ENCODE peak calls at places on chromosomes 11 and 22, in six cellular contexts. One of them, this sample, is unnamed.

GRCh38 chr11:133841279-133842043 is 3.9 kb downstream of the SPATA19 start:
- DNase-seq in cardiac fibroblast: no peak
- DNase-seq in progenitor cell of endocrine pancreas: no peak
- DNase-seq in AG09309: no peak
- DNase-seq in choroid plexus epithelial cell: no peak
- DNase-seq in IMR-90: no peak
- DNase-seq in this sample: no peak

GRCh38 chr11:26905368-26905767 is 88.5 kb upstream of the FIBIN start:
- DNase-seq in progenitor cell of endocrine pancreas: no peak
- DNase-seq in AG09309: no peak
- DNase-seq in cardiac fibroblast: peak
- DNase-seq in IMR-90: peak
- DNase-seq in choroid plexus epithelial cell: peak
- DNase-seq in this sample: no peak

GRCh38 chr22:20111689-20112622 is 3.9 kb upstream of the RANBP1 start:
- DNase-seq in AG09309: no peak
- DNase-seq in IMR-90: no peak
- DNase-seq in cardiac fibroblast: no peak
- DNase-seq in progenitor cell of endocrine pancreas: no peak
- DNase-seq in choroid plexus epithelial cell: no peak
- DNase-seq in this sample: no peak

GRCh38 chr11:15107730-15108515 is 6.8 kb upstream of the INSC start:
- DNase-seq in progenitor cell of endocrine pancreas: no peak
- DNase-seq in cardiac fibroblast: no peak
- DNase-seq in IMR-90: peak
- DNase-seq in choroid plexus epithelial cell: no peak
- DNase-seq in AG09309: no peak
- DNase-seq in this sample: no peak

GRCh38 chr11:8671242-8671641 is 11.2 kb downstream of the TRIM66 start:
- DNase-seq in choroid plexus epithelial cell: peak
- DNase-seq in IMR-90: peak
- DNase-seq in cardiac fibroblast: peak
- DNase-seq in progenitor cell of endocrine pancreas: no peak
- DNase-seq in AG09309: peak
- DNase-seq in this sample: no peak

GRCh38 chr11:113189909-113190667 is 124.3 kb upstream of the TTC12 start:
- DNase-seq in cardiac fibroblast: peak
- DNase-seq in progenitor cell of endocrine pancreas: no peak
- DNase-seq in IMR-90: no peak
- DNase-seq in choroid plexus epithelial cell: peak
- DNase-seq in AG09309: peak
- DNase-seq in this sample: no peak

GRCh38 chr11:117950999-117951961 is 22.1 kb upstream of the TMPRSS13 start:
- DNase-seq in progenitor cell of endocrine pancreas: no peak
- DNase-seq in choroid plexus epithelial cell: no peak
- DNase-seq in cardiac fibroblast: no peak
- DNase-seq in IMR-90: no peak
- DNase-seq in AG09309: no peak
- DNase-seq in this sample: no peak

GRCh38 chr11:66318576-66318970 is 1.7 kb upstream of the CD248 start:
- DNase-seq in choroid plexus epithelial cell: no peak
- DNase-seq in IMR-90: no peak
- DNase-seq in AG09309: no peak
- DNase-seq in cardiac fibroblast: no peak
- DNase-seq in progenitor cell of endocrine pancreas: no peak
- DNase-seq in this sample: no peak

GRCh38 chr11:132472411-132473205 is 1059.7 kb downstream of the OPCML start:
- DNase-seq in AG09309: no peak
- DNase-seq in cardiac fibroblast: peak
- DNase-seq in IMR-90: no peak
- DNase-seq in progenitor cell of endocrine pancreas: no peak
- DNase-seq in choroid plexus epithelial cell: peak
- DNase-seq in this sample: no peak

GRCh38 chr11:22138264-22138663 is 54.6 kb upstream of the ANO5 start:
- DNase-seq in IMR-90: no peak
- DNase-seq in progenitor cell of endocrine pancreas: no peak
- DNase-seq in choroid plexus epithelial cell: no peak
- DNase-seq in cardiac fibroblast: no peak
- DNase-seq in AG09309: no peak
- DNase-seq in this sample: no peak

GRCh38 chr22:37569921-37570660 is 9.8 kb downstream of the LGALS2 start:
- DNase-seq in progenitor cell of endocrine pancreas: no peak
- DNase-seq in IMR-90: no peak
- DNase-seq in choroid plexus epithelial cell: no peak
- DNase-seq in cardiac fibroblast: no peak
- DNase-seq in AG09309: no peak
- DNase-seq in this sample: no peak

GRCh38 chr11:126329644-126330200 is 25.8 kb upstream of the ST3GAL4 start:
- DNase-seq in cardiac fibroblast: no peak
- DNase-seq in progenitor cell of endocrine pancreas: no peak
- DNase-seq in choroid plexus epithelial cell: no peak
- DNase-seq in IMR-90: peak
- DNase-seq in AG09309: no peak
- DNase-seq in this sample: no peak

GRCh38 chr11:63915961-63916836 is 765 bp downstream of the RCOR2 start:
- DNase-seq in cardiac fibroblast: no peak
- DNase-seq in AG09309: no peak
- DNase-seq in choroid plexus epithelial cell: peak
- DNase-seq in IMR-90: no peak
- DNase-seq in progenitor cell of endocrine pancreas: peak
- DNase-seq in this sample: no peak

GRCh38 chr22:41479671-41480396 is 10.9 kb downstream of the ACO2 start:
- DNase-seq in AG09309: no peak
- DNase-seq in progenitor cell of endocrine pancreas: no peak
- DNase-seq in IMR-90: peak
- DNase-seq in cardiac fibroblast: peak
- DNase-seq in choroid plexus epithelial cell: peak
- DNase-seq in this sample: no peak

GRCh38 chr22:26197427-26197826 is 28.2 kb downstream of the SEZ6L start:
- DNase-seq in AG09309: no peak
- DNase-seq in cardiac fibroblast: no peak
- DNase-seq in choroid plexus epithelial cell: no peak
- DNase-seq in progenitor cell of endocrine pancreas: no peak
- DNase-seq in IMR-90: no peak
- DNase-seq in this sample: no peak

GRCh38 chr11:67289651-67290479 is 762 bp downstream of the ANKRD13D start:
- DNase-seq in progenitor cell of endocrine pancreas: no peak
- DNase-seq in choroid plexus epithelial cell: no peak
- DNase-seq in IMR-90: no peak
- DNase-seq in AG09309: no peak
- DNase-seq in cardiac fibroblast: no peak
- DNase-seq in this sample: no peak

GRCh38 chr11:64894070-64894811 is 15.8 kb upstream of the EHD1 start:
- DNase-seq in IMR-90: peak
- DNase-seq in AG09309: no peak
- DNase-seq in progenitor cell of endocrine pancreas: peak
- DNase-seq in choroid plexus epithelial cell: peak
- DNase-seq in cardiac fibroblast: peak
- DNase-seq in this sample: peak

GRCh38 chr11:41400124-41400523 is 59.3 kb downstream of the LRRC4C start:
- DNase-seq in IMR-90: no peak
- DNase-seq in AG09309: no peak
- DNase-seq in cardiac fibroblast: no peak
- DNase-seq in progenitor cell of endocrine pancreas: no peak
- DNase-seq in choroid plexus epithelial cell: no peak
- DNase-seq in this sample: no peak

GRCh38 chr11:11148104-11148509 is 204.9 kb downstream of the CSNK2A3 start:
- DNase-seq in AG09309: peak
- DNase-seq in progenitor cell of endocrine pancreas: no peak
- DNase-seq in IMR-90: peak
- DNase-seq in cardiac fibroblast: peak
- DNase-seq in choroid plexus epithelial cell: peak
- DNase-seq in this sample: no peak
- TF ChIP-seq CTCF in AG09309: peak
- TF ChIP-seq CTCF in progenitor cell of endocrine pancreas: peak
- TF ChIP-seq CTCF in IMR-90: peak
- TF ChIP-seq CTCF in cardiac fibroblast: peak
- TF ChIP-seq CTCF in choroid plexus epithelial cell: peak
- TF ChIP-seq CTCF in this sample: no peak

GRCh38 chr11:45021001-45021400 is 70.3 kb upstream of the TP53I11 start:
- DNase-seq in AG09309: no peak
- DNase-seq in choroid plexus epithelial cell: peak
- DNase-seq in progenitor cell of endocrine pancreas: no peak
- DNase-seq in IMR-90: no peak
- DNase-seq in cardiac fibroblast: peak
- DNase-seq in this sample: no peak

GRCh38 chr11:45021692-45022130 is 71.0 kb upstream of the TP53I11 start:
- DNase-seq in AG09309: peak
- DNase-seq in choroid plexus epithelial cell: peak
- DNase-seq in IMR-90: peak
- DNase-seq in cardiac fibroblast: peak
- DNase-seq in progenitor cell of endocrine pancreas: no peak
- DNase-seq in this sample: no peak

GRCh38 chr11:45022294-45023064 is 71.8 kb upstream of the TP53I11 start:
- DNase-seq in cardiac fibroblast: peak
- DNase-seq in progenitor cell of endocrine pancreas: no peak
- DNase-seq in AG09309: no peak
- DNase-seq in IMR-90: peak
- DNase-seq in choroid plexus epithelial cell: no peak
- DNase-seq in this sample: no peak

GRCh38 chr11:45023065-45023365 is 72.3 kb upstream of the TP53I11 start:
- DNase-seq in choroid plexus epithelial cell: no peak
- DNase-seq in AG09309: no peak
- DNase-seq in progenitor cell of endocrine pancreas: no peak
- DNase-seq in IMR-90: peak
- DNase-seq in cardiac fibroblast: no peak
- DNase-seq in this sample: no peak

GRCh38 chr11:45017329-45017728 is 66.6 kb upstream of the TP53I11 start:
- DNase-seq in progenitor cell of endocrine pancreas: no peak
- DNase-seq in choroid plexus epithelial cell: no peak
- DNase-seq in IMR-90: no peak
- DNase-seq in AG09309: no peak
- DNase-seq in cardiac fibroblast: no peak
- DNase-seq in this sample: no peak
- TF ChIP-seq CTCF in progenitor cell of endocrine pancreas: peak
- TF ChIP-seq CTCF in choroid plexus epithelial cell: peak
- TF ChIP-seq CTCF in IMR-90: no peak
- TF ChIP-seq CTCF in AG09309: no peak
- TF ChIP-seq CTCF in cardiac fibroblast: peak
- TF ChIP-seq CTCF in this sample: no peak

GRCh38 chr11:1390603-1391164 is 950 bp downstream of the BRSK2 start:
- DNase-seq in choroid plexus epithelial cell: no peak
- DNase-seq in cardiac fibroblast: no peak
- DNase-seq in AG09309: no peak
- DNase-seq in IMR-90: peak
- DNase-seq in progenitor cell of endocrine pancreas: peak
- DNase-seq in this sample: no peak

GRCh38 chr11:1387961-1388762 is 1.6 kb upstream of the BRSK2 start:
- DNase-seq in cardiac fibroblast: no peak
- DNase-seq in choroid plexus epithelial cell: no peak
- DNase-seq in IMR-90: no peak
- DNase-seq in AG09309: no peak
- DNase-seq in progenitor cell of endocrine pancreas: no peak
- DNase-seq in this sample: no peak

GRCh38 chr11:1388763-1389102 is 1.0 kb upstream of the BRSK2 start:
- DNase-seq in progenitor cell of endocrine pancreas: no peak
- DNase-seq in choroid plexus epithelial cell: no peak
- DNase-seq in AG09309: no peak
- DNase-seq in cardiac fibroblast: no peak
- DNase-seq in IMR-90: no peak
- DNase-seq in this sample: no peak

GRCh38 chr11:1389932-1390587 is at the start of gene BRSK2:
- DNase-seq in progenitor cell of endocrine pancreas: no peak
- DNase-seq in AG09309: no peak
- DNase-seq in choroid plexus epithelial cell: no peak
- DNase-seq in cardiac fibroblast: no peak
- DNase-seq in IMR-90: no peak
- DNase-seq in this sample: no peak

DNA sequence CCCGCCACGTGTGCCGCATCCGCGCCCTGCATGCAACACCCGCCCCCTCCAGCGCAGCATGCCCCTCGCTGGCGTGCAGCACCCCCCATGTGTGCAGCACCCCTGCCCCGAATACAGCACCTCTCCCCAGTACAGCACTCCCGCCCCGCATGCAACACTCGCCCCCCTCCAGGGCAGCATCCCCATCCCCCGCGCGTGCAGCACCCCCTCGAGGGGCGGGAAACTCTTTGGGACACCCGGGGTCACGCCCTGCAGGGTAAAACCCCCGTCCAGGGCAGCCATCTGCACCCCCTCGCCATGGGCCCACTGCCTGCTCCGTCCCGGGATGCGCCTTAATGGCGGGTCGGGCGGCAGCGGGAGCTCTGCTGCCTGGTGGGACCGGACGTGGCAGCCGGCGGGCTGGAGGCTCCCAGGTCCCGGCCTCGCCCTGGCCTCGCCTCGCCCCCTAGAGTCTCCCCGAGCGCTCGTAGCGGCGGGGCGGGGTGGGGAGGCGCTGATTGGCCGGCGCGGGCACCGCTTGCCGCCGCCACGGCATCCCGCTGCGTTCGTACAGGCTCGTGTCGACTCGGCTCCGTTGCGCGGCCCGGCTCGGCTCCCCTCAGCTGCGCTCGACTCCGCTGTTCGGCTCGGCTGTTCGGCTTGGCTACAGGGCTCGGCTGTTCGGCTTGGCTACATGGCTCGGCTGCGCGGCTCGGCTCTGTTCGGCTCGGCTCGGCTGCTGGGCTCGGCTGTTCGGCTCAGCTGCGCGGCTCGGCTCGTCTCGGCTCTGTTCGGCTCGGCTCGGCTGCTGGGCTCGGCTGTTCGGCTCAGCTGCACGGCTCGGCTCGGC is 417 bp upstream of the BRSK2 start:
- DNase-seq in IMR-90: peak
- DNase-seq in AG09309: peak
- DNase-seq in choroid plexus epithelial cell: peak
- DNase-seq in cardiac fibroblast: peak
- DNase-seq in progenitor cell of endocrine pancreas: peak
- DNase-seq in this sample: peak
- TF ChIP-seq CTCF in IMR-90: peak
- TF ChIP-seq CTCF in AG09309: no peak
- TF ChIP-seq CTCF in choroid plexus epithelial cell: no peak
- TF ChIP-seq CTCF in cardiac fibroblast: no peak
- TF ChIP-seq CTCF in progenitor cell of endocrine pancreas: peak
- TF ChIP-seq CTCF in this sample: peak

DNA sequence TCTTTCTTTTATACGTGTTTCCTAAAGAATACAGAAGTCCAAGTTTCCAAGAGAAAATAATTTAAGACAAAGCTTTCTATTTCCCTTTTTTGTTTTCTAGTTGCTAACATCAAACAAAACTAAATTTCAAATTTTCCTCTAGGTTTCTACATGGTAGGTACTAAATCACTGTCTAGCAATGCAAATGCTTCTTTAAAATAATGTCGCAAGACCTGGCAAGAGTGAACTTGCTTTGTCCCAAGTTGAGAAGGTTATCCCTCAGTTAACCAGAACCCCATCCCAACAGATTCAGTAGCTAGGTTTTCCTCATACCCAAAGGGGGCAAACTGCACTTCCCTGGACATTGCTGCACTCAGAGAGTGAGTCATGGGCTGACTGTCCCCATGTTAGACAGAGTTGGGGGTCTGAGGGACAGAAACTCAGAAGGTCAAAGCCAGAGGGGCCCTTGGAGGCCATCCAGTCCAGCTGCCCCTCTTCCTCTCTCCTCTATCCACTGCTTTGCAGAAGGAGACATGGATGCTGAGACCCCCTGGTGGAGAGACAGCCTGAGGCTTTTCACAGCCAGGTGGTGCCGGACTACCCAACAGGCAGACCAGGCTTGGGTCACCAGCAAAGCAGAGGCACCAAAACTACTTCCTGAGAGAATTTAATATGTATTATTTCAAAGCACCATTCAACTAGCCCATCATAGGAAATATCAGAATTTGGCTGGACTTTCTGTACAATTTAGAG is 23.1 kb downstream of the OR2AT4 start:
- DNase-seq in IMR-90: no peak
- DNase-seq in progenitor cell of endocrine pancreas: no peak
- DNase-seq in choroid plexus epithelial cell: no peak
- DNase-seq in cardiac fibroblast: no peak
- DNase-seq in AG09309: no peak
- DNase-seq in this sample: no peak
- TF ChIP-seq CTCF in IMR-90: no peak
- TF ChIP-seq CTCF in progenitor cell of endocrine pancreas: peak
- TF ChIP-seq CTCF in choroid plexus epithelial cell: peak
- TF ChIP-seq CTCF in cardiac fibroblast: no peak
- TF ChIP-seq CTCF in AG09309: no peak
- TF ChIP-seq CTCF in this sample: no peak

This sample was measured in D721Med.